ENCODE peak calls at places on chromosomes 11 and 22, in ten cellular contexts. One of them, this sample, is unnamed.

GRCh38 chr11:7457211-7457610 is 28.1 kb upstream of the OLFML1 start:
- DNase-seq in tibial artery: no peak
- DNase-seq in progenitor cell of endocrine pancreas: no peak
- DNase-seq in DND-41: no peak
- DNase-seq in cardiac muscle cell: no peak
- DNase-seq in type B pancreatic cell: no peak
- DNase-seq in K562: no peak
- DNase-seq in glutamatergic neuron: no peak
- DNase-seq in fibroblast of the aortic adventitia: peak; percentile 56
- DNase-seq in testis: no peak
- DNase-seq in this sample: no peak

GRCh38 chr22:27416553-27417427 is 384.8 kb downstream of the MN1 start:
- DNase-seq in tibial artery: peak; percentile 25
- DNase-seq in glutamatergic neuron: no peak
- DNase-seq in K562: no peak
- DNase-seq in testis: no peak
- DNase-seq in type B pancreatic cell: no peak
- DNase-seq in fibroblast of the aortic adventitia: peak; percentile 92
- DNase-seq in cardiac muscle cell: peak; percentile 93
- DNase-seq in progenitor cell of endocrine pancreas: no peak
- DNase-seq in DND-41: no peak
- DNase-seq in this sample: no peak

GRCh38 chr11:61834278-61835004 is 6.3 kb downstream of the FADS2 start:
- DNase-seq in K562: peak; percentile 94
- DNase-seq in glutamatergic neuron: peak; percentile 43
- DNase-seq in progenitor cell of endocrine pancreas: no peak
- DNase-seq in tibial artery: peak; percentile 69
- DNase-seq in testis: peak; percentile 66
- DNase-seq in DND-41: peak; percentile 93
- DNase-seq in cardiac muscle cell: peak; percentile 92
- DNase-seq in type B pancreatic cell: no peak
- DNase-seq in fibroblast of the aortic adventitia: peak; percentile 87
- DNase-seq in this sample: no peak

GRCh38 chr11:133136376-133136775 is 395.9 kb downstream of the OPCML start:
- DNase-seq in glutamatergic neuron: no peak
- DNase-seq in progenitor cell of endocrine pancreas: no peak
- DNase-seq in DND-41: no peak
- DNase-seq in fibroblast of the aortic adventitia: no peak
- DNase-seq in tibial artery: no peak
- DNase-seq in testis: no peak
- DNase-seq in cardiac muscle cell: no peak
- DNase-seq in K562: no peak
- DNase-seq in type B pancreatic cell: no peak
- DNase-seq in this sample: no peak

GRCh38 chr22:47032091-47032943 is 269.9 kb downstream of the TBC1D22A start:
- DNase-seq in cardiac muscle cell: no peak
- DNase-seq in fibroblast of the aortic adventitia: no peak
- DNase-seq in glutamatergic neuron: no peak
- DNase-seq in progenitor cell of endocrine pancreas: no peak
- DNase-seq in type B pancreatic cell: no peak
- DNase-seq in testis: peak; percentile 41
- DNase-seq in K562: no peak
- DNase-seq in DND-41: no peak
- DNase-seq in tibial artery: no peak
- DNase-seq in this sample: peak; percentile 1

GRCh38 chr22:26673485-26673884 is 16.1 kb downstream of the MIAT start:
- DNase-seq in fibroblast of the aortic adventitia: peak; percentile 57
- DNase-seq in cardiac muscle cell: no peak
- DNase-seq in DND-41: no peak
- DNase-seq in testis: no peak
- DNase-seq in tibial artery: no peak
- DNase-seq in K562: no peak
- DNase-seq in glutamatergic neuron: no peak
- DNase-seq in progenitor cell of endocrine pancreas: no peak
- DNase-seq in type B pancreatic cell: no peak
- DNase-seq in this sample: no peak

GRCh38 chr11:119509969-119510401 is 87.0 kb upstream of the THY1 start:
- DNase-seq in glutamatergic neuron: no peak
- DNase-seq in K562: no peak
- DNase-seq in testis: no peak
- DNase-seq in fibroblast of the aortic adventitia: peak; percentile 98
- DNase-seq in tibial artery: peak; percentile 51
- DNase-seq in DND-41: no peak
- DNase-seq in cardiac muscle cell: peak; percentile 93
- DNase-seq in type B pancreatic cell: no peak
- DNase-seq in progenitor cell of endocrine pancreas: no peak
- DNase-seq in this sample: no peak

GRCh38 chr22:33918676-33919590 is 1.3 kb downstream of the LARGE1 start:
- DNase-seq in DND-41: no peak
- DNase-seq in fibroblast of the aortic adventitia: peak; percentile 44
- DNase-seq in progenitor cell of endocrine pancreas: no peak
- DNase-seq in cardiac muscle cell: peak; percentile 20
- DNase-seq in K562: no peak
- DNase-seq in tibial artery: no peak
- DNase-seq in type B pancreatic cell: no peak
- DNase-seq in glutamatergic neuron: no peak
- DNase-seq in testis: no peak
- DNase-seq in this sample: peak; percentile 6

GRCh38 chr11:131412061-131412460 is 41.6 kb downstream of the NTM start:
- DNase-seq in glutamatergic neuron: no peak
- DNase-seq in fibroblast of the aortic adventitia: no peak
- DNase-seq in tibial artery: no peak
- DNase-seq in cardiac muscle cell: no peak
- DNase-seq in testis: no peak
- DNase-seq in K562: no peak
- DNase-seq in DND-41: no peak
- DNase-seq in progenitor cell of endocrine pancreas: no peak
- DNase-seq in type B pancreatic cell: no peak
- DNase-seq in this sample: no peak

GRCh38 chr11:131404010-131404409 is 33.6 kb downstream of the NTM start:
- DNase-seq in fibroblast of the aortic adventitia: no peak
- DNase-seq in type B pancreatic cell: no peak
- DNase-seq in glutamatergic neuron: no peak
- DNase-seq in testis: no peak
- DNase-seq in tibial artery: no peak
- DNase-seq in DND-41: no peak
- DNase-seq in K562: no peak
- DNase-seq in cardiac muscle cell: no peak
- DNase-seq in progenitor cell of endocrine pancreas: no peak
- DNase-seq in this sample: no peak

GRCh38 chr11:131409307-131409706 is 38.9 kb downstream of the NTM start:
- DNase-seq in cardiac muscle cell: no peak
- DNase-seq in fibroblast of the aortic adventitia: no peak
- DNase-seq in tibial artery: no peak
- DNase-seq in testis: peak; percentile 17
- DNase-seq in K562: no peak
- DNase-seq in progenitor cell of endocrine pancreas: no peak
- DNase-seq in DND-41: no peak
- DNase-seq in glutamatergic neuron: no peak
- DNase-seq in type B pancreatic cell: no peak
- DNase-seq in this sample: no peak

GRCh38 chr11:131413217-131413616 is 42.8 kb downstream of the NTM start:
- DNase-seq in testis: no peak
- DNase-seq in type B pancreatic cell: no peak
- DNase-seq in tibial artery: no peak
- DNase-seq in glutamatergic neuron: no peak
- DNase-seq in cardiac muscle cell: no peak
- DNase-seq in progenitor cell of endocrine pancreas: no peak
- DNase-seq in K562: no peak
- DNase-seq in fibroblast of the aortic adventitia: no peak
- DNase-seq in DND-41: no peak
- DNase-seq in this sample: no peak

DNA sequence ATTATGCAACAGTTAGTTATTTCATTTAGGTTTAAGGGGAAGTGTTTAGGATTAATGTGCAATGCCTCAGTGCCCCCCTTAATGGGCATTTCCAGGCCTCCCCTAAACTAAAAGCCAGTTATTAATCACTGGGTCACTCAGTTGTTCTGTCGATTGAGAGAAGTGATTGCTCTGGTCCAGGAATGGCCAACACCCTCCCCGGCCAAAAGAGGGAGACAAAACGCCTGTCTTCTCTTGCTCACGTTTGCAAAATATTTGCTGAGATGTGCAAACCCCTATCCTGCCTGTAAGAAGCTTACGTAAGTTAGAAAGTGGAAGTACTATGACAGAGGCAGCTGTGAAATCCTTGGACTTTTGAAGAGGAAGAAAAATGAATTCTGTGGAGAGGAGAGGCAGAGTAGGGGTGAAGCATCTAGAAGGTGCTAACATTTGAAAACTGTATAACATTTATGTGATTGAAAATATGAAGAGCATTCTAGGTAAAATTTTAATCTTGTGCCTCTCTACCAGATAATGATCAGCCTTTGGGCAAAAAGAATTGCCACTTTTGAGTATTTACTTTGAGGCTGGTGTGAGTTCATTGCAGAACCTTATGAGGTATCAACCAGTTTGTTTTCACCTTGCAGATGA is 37.7 kb downstream of the NTM start:
- DNase-seq in glutamatergic neuron: peak; percentile 64
- DNase-seq in testis: peak; percentile 63
- DNase-seq in cardiac muscle cell: peak; percentile 60
- DNase-seq in DND-41: peak; percentile 8
- DNase-seq in tibial artery: peak; percentile 35
- DNase-seq in progenitor cell of endocrine pancreas: no peak
- DNase-seq in fibroblast of the aortic adventitia: peak; percentile 3
- DNase-seq in type B pancreatic cell: no peak
- DNase-seq in K562: no peak
- DNase-seq in this sample: peak; percentile 59
- TF ChIP-seq CTCF in glutamatergic neuron: peak; percentile 52
- TF ChIP-seq CTCF in testis: peak; percentile 19
- TF ChIP-seq CTCF in cardiac muscle cell: peak; percentile 57
- TF ChIP-seq CTCF in DND-41: peak; percentile 72
- TF ChIP-seq CTCF in tibial artery: no peak
- TF ChIP-seq CTCF in progenitor cell of endocrine pancreas: peak; percentile 59
- TF ChIP-seq CTCF in fibroblast of the aortic adventitia: peak; percentile 17
- TF ChIP-seq CTCF in type B pancreatic cell: peak; percentile 75
- TF ChIP-seq CTCF in K562: peak; percentile 54
- TF ChIP-seq CTCF in this sample: peak; percentile 70

GRCh38 chr11:124900464-124900863 is 2.8 kb upstream of the ROBO4 start:
- DNase-seq in testis: no peak
- DNase-seq in DND-41: no peak
- DNase-seq in K562: no peak
- DNase-seq in cardiac muscle cell: peak; percentile 78
- DNase-seq in glutamatergic neuron: no peak
- DNase-seq in type B pancreatic cell: peak; percentile 44
- DNase-seq in fibroblast of the aortic adventitia: peak; percentile 88
- DNase-seq in tibial artery: peak; percentile 46
- DNase-seq in progenitor cell of endocrine pancreas: no peak
- DNase-seq in this sample: no peak

GRCh38 chr11:124899376-124900145 is 1.9 kb upstream of the ROBO4 start:
- DNase-seq in progenitor cell of endocrine pancreas: no peak
- DNase-seq in tibial artery: no peak
- DNase-seq in fibroblast of the aortic adventitia: peak; percentile 21
- DNase-seq in testis: no peak
- DNase-seq in cardiac muscle cell: no peak
- DNase-seq in type B pancreatic cell: peak; percentile 53
- DNase-seq in K562: no peak
- DNase-seq in DND-41: no peak
- DNase-seq in glutamatergic neuron: no peak
- DNase-seq in this sample: no peak

GRCh38 chr11:124897681-124898680 is at the start of gene ROBO4:
- DNase-seq in testis: no peak
- DNase-seq in progenitor cell of endocrine pancreas: no peak
- DNase-seq in glutamatergic neuron: no peak
- DNase-seq in K562: no peak
- DNase-seq in fibroblast of the aortic adventitia: peak; percentile 96
- DNase-seq in DND-41: no peak
- DNase-seq in tibial artery: peak; percentile 58
- DNase-seq in cardiac muscle cell: peak; percentile 90
- DNase-seq in type B pancreatic cell: peak; percentile 65
- DNase-seq in this sample: no peak

GRCh38 chr11:124896821-124897391 is 759 bp downstream of the ROBO4 start:
- DNase-seq in DND-41: no peak
- DNase-seq in tibial artery: no peak
- DNase-seq in testis: peak; percentile 64
- DNase-seq in type B pancreatic cell: peak; percentile 67
- DNase-seq in cardiac muscle cell: peak; percentile 11
- DNase-seq in fibroblast of the aortic adventitia: peak; percentile 90
- DNase-seq in K562: no peak
- DNase-seq in glutamatergic neuron: no peak
- DNase-seq in progenitor cell of endocrine pancreas: no peak
- DNase-seq in this sample: no peak

GRCh38 chr11:124898711-124899110 is 1.0 kb upstream of the ROBO4 start:
- DNase-seq in progenitor cell of endocrine pancreas: no peak
- DNase-seq in glutamatergic neuron: no peak
- DNase-seq in DND-41: no peak
- DNase-seq in fibroblast of the aortic adventitia: peak; percentile 90
- DNase-seq in K562: no peak
- DNase-seq in cardiac muscle cell: peak; percentile 91
- DNase-seq in type B pancreatic cell: peak; percentile 50
- DNase-seq in testis: peak; percentile 65
- DNase-seq in tibial artery: no peak
- DNase-seq in this sample: no peak
- TF ChIP-seq CTCF in progenitor cell of endocrine pancreas: no peak
- TF ChIP-seq CTCF in glutamatergic neuron: no peak
- TF ChIP-seq CTCF in DND-41: no peak
- TF ChIP-seq CTCF in fibroblast of the aortic adventitia: no peak
- TF ChIP-seq CTCF in K562: no peak
- TF ChIP-seq CTCF in cardiac muscle cell: no peak
- TF ChIP-seq CTCF in type B pancreatic cell: no peak
- TF ChIP-seq CTCF in testis: no peak
- TF ChIP-seq CTCF in tibial artery: no peak
- TF ChIP-seq CTCF in this sample: no peak

GRCh38 chr11:128334311-128335044 is 252.9 kb downstream of the ETS1 start:
- DNase-seq in type B pancreatic cell: no peak
- DNase-seq in testis: no peak
- DNase-seq in progenitor cell of endocrine pancreas: no peak
- DNase-seq in DND-41: no peak
- DNase-seq in fibroblast of the aortic adventitia: no peak
- DNase-seq in glutamatergic neuron: no peak
- DNase-seq in K562: no peak
- DNase-seq in tibial artery: peak; percentile 24
- DNase-seq in cardiac muscle cell: peak; percentile 54
- DNase-seq in this sample: no peak

GRCh38 chr11:128338806-128339205 is 248.6 kb downstream of the ETS1 start:
- DNase-seq in tibial artery: no peak
- DNase-seq in fibroblast of the aortic adventitia: no peak
- DNase-seq in cardiac muscle cell: no peak
- DNase-seq in progenitor cell of endocrine pancreas: no peak
- DNase-seq in DND-41: no peak
- DNase-seq in glutamatergic neuron: no peak
- DNase-seq in K562: no peak
- DNase-seq in testis: no peak
- DNase-seq in type B pancreatic cell: no peak
- DNase-seq in this sample: no peak

GRCh38 chr11:128335729-128336128 is 251.6 kb downstream of the ETS1 start:
- DNase-seq in tibial artery: no peak
- DNase-seq in fibroblast of the aortic adventitia: no peak
- DNase-seq in glutamatergic neuron: no peak
- DNase-seq in cardiac muscle cell: no peak
- DNase-seq in progenitor cell of endocrine pancreas: no peak
- DNase-seq in K562: no peak
- DNase-seq in type B pancreatic cell: no peak
- DNase-seq in testis: no peak
- DNase-seq in DND-41: no peak
- DNase-seq in this sample: no peak

GRCh38 chr11:128339721-128340271 is 247.6 kb downstream of the ETS1 start:
- DNase-seq in progenitor cell of endocrine pancreas: no peak
- DNase-seq in fibroblast of the aortic adventitia: no peak
- DNase-seq in cardiac muscle cell: no peak
- DNase-seq in glutamatergic neuron: no peak
- DNase-seq in testis: no peak
- DNase-seq in DND-41: no peak
- DNase-seq in type B pancreatic cell: no peak
- DNase-seq in tibial artery: no peak
- DNase-seq in K562: no peak
- DNase-seq in this sample: no peak

DNA sequence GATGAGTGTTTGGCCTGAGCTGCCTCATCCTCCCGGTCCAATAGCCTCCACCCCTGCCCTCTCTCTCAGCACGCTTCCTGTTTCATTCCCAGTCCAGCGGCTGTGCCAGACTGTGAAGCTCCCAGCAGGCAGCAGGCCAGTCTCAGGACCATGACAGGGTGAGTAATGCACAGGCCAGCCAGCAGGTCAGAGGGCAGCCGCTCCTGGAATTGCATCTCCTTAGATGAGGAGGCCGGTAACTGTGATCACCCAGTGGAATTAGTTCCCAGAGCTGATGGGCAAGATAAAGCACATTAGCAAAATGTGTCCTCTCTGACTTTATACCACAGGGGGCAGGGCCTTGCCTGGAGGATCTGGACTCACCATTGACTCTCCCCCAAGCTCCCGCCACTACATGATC is 251.2 kb downstream of the ETS1 start:
- DNase-seq in glutamatergic neuron: no peak
- DNase-seq in progenitor cell of endocrine pancreas: no peak
- DNase-seq in DND-41: no peak
- DNase-seq in fibroblast of the aortic adventitia: peak; percentile 81
- DNase-seq in cardiac muscle cell: peak; percentile 78
- DNase-seq in tibial artery: peak; percentile 66
- DNase-seq in testis: no peak
- DNase-seq in K562: no peak
- DNase-seq in type B pancreatic cell: peak; percentile 73
- DNase-seq in this sample: peak; percentile 82
- TF ChIP-seq CTCF in glutamatergic neuron: no peak
- TF ChIP-seq CTCF in progenitor cell of endocrine pancreas: no peak
- TF ChIP-seq CTCF in DND-41: no peak
- TF ChIP-seq CTCF in fibroblast of the aortic adventitia: peak; percentile 15
- TF ChIP-seq CTCF in cardiac muscle cell: no peak
- TF ChIP-seq CTCF in tibial artery: no peak
- TF ChIP-seq CTCF in testis: no peak
- TF ChIP-seq CTCF in K562: no peak
- TF ChIP-seq CTCF in type B pancreatic cell: no peak
- TF ChIP-seq CTCF in this sample: no peak

GRCh38 chr11:59801981-59802638 is 8.5 kb downstream of the MRPL16 start:
- DNase-seq in glutamatergic neuron: no peak
- DNase-seq in progenitor cell of endocrine pancreas: no peak
- DNase-seq in tibial artery: no peak
- DNase-seq in DND-41: no peak
- DNase-seq in cardiac muscle cell: peak; percentile 61
- DNase-seq in type B pancreatic cell: no peak
- DNase-seq in fibroblast of the aortic adventitia: no peak
- DNase-seq in K562: no peak
- DNase-seq in testis: no peak
- DNase-seq in this sample: no peak

GRCh38 chr11:59800390-59801037 is 10.1 kb downstream of the MRPL16 start:
- DNase-seq in K562: no peak
- DNase-seq in type B pancreatic cell: no peak
- DNase-seq in progenitor cell of endocrine pancreas: no peak
- DNase-seq in tibial artery: no peak
- DNase-seq in fibroblast of the aortic adventitia: no peak
- DNase-seq in cardiac muscle cell: no peak
- DNase-seq in glutamatergic neuron: no peak
- DNase-seq in DND-41: no peak
- DNase-seq in testis: no peak
- DNase-seq in this sample: no peak

GRCh38 chr11:59801160-59801706 is 9.3 kb downstream of the MRPL16 start:
- DNase-seq in progenitor cell of endocrine pancreas: no peak
- DNase-seq in glutamatergic neuron: no peak
- DNase-seq in testis: no peak
- DNase-seq in K562: no peak
- DNase-seq in DND-41: no peak
- DNase-seq in fibroblast of the aortic adventitia: no peak
- DNase-seq in cardiac muscle cell: no peak
- DNase-seq in tibial artery: no peak
- DNase-seq in type B pancreatic cell: no peak
- DNase-seq in this sample: no peak

GRCh38 chr11:59807047-59807446 is 3.5 kb downstream of the MRPL16 start:
- DNase-seq in cardiac muscle cell: no peak
- DNase-seq in progenitor cell of endocrine pancreas: no peak
- DNase-seq in tibial artery: no peak
- DNase-seq in glutamatergic neuron: no peak
- DNase-seq in fibroblast of the aortic adventitia: no peak
- DNase-seq in DND-41: no peak
- DNase-seq in testis: no peak
- DNase-seq in type B pancreatic cell: no peak
- DNase-seq in K562: no peak
- DNase-seq in this sample: no peak

GRCh38 chr11:59802639-59803176 is 7.9 kb downstream of the MRPL16 start:
- DNase-seq in type B pancreatic cell: no peak
- DNase-seq in tibial artery: no peak
- DNase-seq in glutamatergic neuron: no peak
- DNase-seq in testis: peak; percentile 41
- DNase-seq in DND-41: peak; percentile 30
- DNase-seq in cardiac muscle cell: peak; percentile 66
- DNase-seq in fibroblast of the aortic adventitia: peak; percentile 74
- DNase-seq in progenitor cell of endocrine pancreas: no peak
- DNase-seq in K562: peak; percentile 53
- DNase-seq in this sample: no peak
- TF ChIP-seq CTCF in type B pancreatic cell: peak; percentile 81
- TF ChIP-seq CTCF in tibial artery: peak; percentile 79
- TF ChIP-seq CTCF in glutamatergic neuron: peak; percentile 66
- TF ChIP-seq CTCF in testis: peak; percentile 65
- TF ChIP-seq CTCF in DND-41: peak; percentile 71
- TF ChIP-seq CTCF in cardiac muscle cell: peak; percentile 57
- TF ChIP-seq CTCF in fibroblast of the aortic adventitia: peak; percentile 58
- TF ChIP-seq CTCF in progenitor cell of endocrine pancreas: peak; percentile 76
- TF ChIP-seq CTCF in K562: peak; percentile 63
- TF ChIP-seq CTCF in this sample: peak; percentile 50

This sample was measured in nephron progenitor cell.